ENCODE peak calls at places on chromosomes 5 and 9, in six cellular contexts. Z is pancreas, I is esophagus muscularis mucosa, O is IMR-90, A is SK-N-SH, T is ovary. L is an unnamed sample.

GRCh38 chr9:18855636-18856035 is 177.4 kb downstream of the SAXO1 start:
- DNase-seq in Z (no peak), I (no peak), O (no peak), A (no peak), T (no peak), L (peak; percentile 50)

GRCh38 chr9:111949919-111950318 is 53.3 kb downstream of the UGCG start:
- DNase-seq in Z (no peak), I (no peak), O (peak; percentile 55), A (no peak), T (no peak), L (peak; percentile 37)

GRCh38 chr9:4741365-4742031 is 496 bp upstream of the AK3 start:
- DNase-seq in Z (peak; percentile 56), I (no peak), O (no peak), A (no peak), T (no peak), L (peak; percentile 54)

GRCh38 chr5:81140942-81141341 is 92.2 kb upstream of the CKMT2 start:
- DNase-seq in Z (no peak), I (no peak), O (peak; percentile 80), A (peak; percentile 48), T (no peak), L (peak; percentile 64)

GRCh38 chr9:134495881-134496412 is 145.7 kb upstream of the COL5A1 start:
- DNase-seq in Z (no peak), I (no peak), O (no peak), A (no peak), T (no peak), L (no peak)

GRCh38 chr5:147818290-147818689 is 13.2 kb downstream of the SPINK1 start:
- DNase-seq in Z (no peak), I (no peak), O (no peak), A (no peak), T (no peak), L (no peak)

GRCh38 chr5:169938439-169938838 is 41.9 kb downstream of the INSYN2B start:
- DNase-seq in Z (no peak), I (no peak), O (no peak), A (no peak), T (no peak), L (no peak)

GRCh38 chr5:170753311-170753710 is 30.2 kb upstream of the GABRP start:
- DNase-seq in Z (no peak), I (no peak), O (no peak), A (no peak), T (no peak), L (no peak)

GRCh38 chr9:86573886-86574285 is 219.7 kb upstream of the TUT7 start:
- DNase-seq in Z (no peak), I (no peak), O (peak; percentile 53), A (no peak), T (no peak), L (no peak)

GRCh38 chr5:81213070-81213469 is 20.1 kb upstream of the CKMT2 start:
- DNase-seq in Z (peak; percentile 38), I (no peak), O (no peak), A (no peak), T (no peak), L (no peak)

GRCh38 chr9:116313638-116314037 is 160.0 kb downstream of the PAPPA start:
- DNase-seq in Z (no peak), I (no peak), O (no peak), A (no peak), T (no peak), L (no peak)

GRCh38 chr9:78064075-78064474 is 32.5 kb upstream of the GNAQ start:
- DNase-seq in Z (peak; percentile 9), I (no peak), O (no peak), A (no peak), T (no peak), L (peak; percentile 19)

GRCh38 chr5:73448451-73449136 is at the start of gene FOXD1:
- DNase-seq in Z (no peak), I (peak; percentile 97), O (peak; percentile 97), A (peak; percentile 80), T (peak; percentile 42), L (peak; percentile 82)

GRCh38 chr5:120538644-120539043 is 74.5 kb downstream of the PRR16 start:
- DNase-seq in Z (no peak), I (no peak), O (peak; percentile 80), A (no peak), T (no peak), L (no peak)

GRCh38 chr5:7857361-7857760 is 6.4 kb upstream of the CFAP90 start:
- DNase-seq in Z (no peak), I (peak; percentile 42), O (no peak), A (no peak), T (no peak), L (no peak)

GRCh38 chr5:52987711-52988329 is 1.3 kb upstream of the ITGA2 start:
- DNase-seq in Z (no peak), I (no peak), O (peak; percentile 68), A (no peak), T (no peak), L (no peak)

GRCh38 chr9:130932220-130933069 is 6.6 kb downstream of the FIBCD1 start:
- DNase-seq in Z (no peak), I (no peak), O (peak; percentile 75), A (no peak), T (peak; percentile 12), L (peak; percentile 70)
- TF ChIP-seq CTCF in Z (no peak), I (peak; percentile 40), O (peak; percentile 32), A (no peak), T (no peak), L (peak; percentile 22)

GRCh38 chr9:136363106-136363605 is 388 bp downstream of the DNLZ start:
- DNase-seq in Z (peak; percentile 97), I (peak; percentile 99), O (peak; percentile 91), A (peak; percentile 99), T (peak; percentile 96), L (peak; percentile 95)

GRCh38 chr9:136361047-136361756 is 2.3 kb downstream of the DNLZ start:
- DNase-seq in Z (no peak), I (no peak), O (peak; percentile 68), A (peak; percentile 69), T (no peak), L (no peak)

GRCh38 chr9:136361757-136362449 is 1.6 kb downstream of the DNLZ start:
- DNase-seq in Z (no peak), I (no peak), O (peak; percentile 30), A (no peak), T (no peak), L (no peak)

GRCh38 chr9:136363606-136364368 is at the start of gene DNLZ:
- DNase-seq in Z (peak; percentile 74), I (peak; percentile 95), O (peak; percentile 76), A (peak; percentile 94), T (peak; percentile 91), L (peak; percentile 91)

DNA sequence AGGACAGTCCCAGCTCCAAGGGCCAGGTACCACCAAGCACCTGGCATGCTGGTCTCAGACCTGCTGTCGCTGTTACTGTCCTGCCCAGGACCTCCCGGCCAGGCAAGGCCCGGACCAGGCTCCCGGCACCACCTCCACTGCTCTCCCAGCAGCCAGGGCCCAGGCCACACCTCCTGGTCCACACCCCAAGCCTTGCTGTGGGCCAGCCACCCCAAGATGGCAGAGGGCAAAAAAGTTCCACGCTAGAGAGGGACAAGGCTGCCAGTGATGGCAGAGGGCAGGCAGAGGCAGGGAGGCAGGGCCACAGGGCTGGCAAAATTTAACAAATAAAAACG is 1.1 kb downstream of the DNLZ start:
- DNase-seq in Z (no peak), I (no peak), O (no peak), A (no peak), T (no peak), L (no peak)
- H3K4me3 ChIP-seq in Z (no peak overlapping the region), I (no peak overlapping the region), O (no peak overlapping the region), A (peak overlapping the region; percentile 43), T (no peak overlapping the region), L (no peak overlapping the region)

GRCh38 chr5:142048272-142048671 is 35.4 kb upstream of the GNPDA1 start:
- DNase-seq in Z (no peak), I (no peak), O (no peak), A (no peak), T (no peak), L (no peak)
- H3K36me3 ChIP-seq in Z (no peaks in the 10 kb centered on the region), I (no peaks in the 10 kb centered on the region), O (no peaks in the 10 kb centered on the region), A (no peaks in the 10 kb centered on the region), T (no peaks in the 10 kb centered on the region), L (no peaks in the 10 kb centered on the region)

GRCh38 chr9:89477811-89478583 is 19.9 kb downstream of the SEMA4D start:
- DNase-seq in Z (no peak), I (no peak), O (peak; percentile 46), A (no peak), T (peak; percentile 40), L (peak; percentile 91)
- TF ChIP-seq CTCF in Z (no peak), I (no peak), O (no peak), A (no peak), T (no peak), L (peak; percentile 3)

GRCh38 chr5:59296317-59297264 is 596.9 kb downstream of the PDE4D start:
- DNase-seq in Z (no peak), I (no peak), O (peak; percentile 30), A (no peak), T (no peak), L (no peak)
- H3K4me3 ChIP-seq in Z (peak overlapping the region; percentile 28), I (peak overlapping the region; percentile 53), O (peak overlapping the region; percentile 21), A (peak overlapping the region; percentile 36), T (peak overlapping the region; percentile 19), L (no peak overlapping the region)

DNA sequence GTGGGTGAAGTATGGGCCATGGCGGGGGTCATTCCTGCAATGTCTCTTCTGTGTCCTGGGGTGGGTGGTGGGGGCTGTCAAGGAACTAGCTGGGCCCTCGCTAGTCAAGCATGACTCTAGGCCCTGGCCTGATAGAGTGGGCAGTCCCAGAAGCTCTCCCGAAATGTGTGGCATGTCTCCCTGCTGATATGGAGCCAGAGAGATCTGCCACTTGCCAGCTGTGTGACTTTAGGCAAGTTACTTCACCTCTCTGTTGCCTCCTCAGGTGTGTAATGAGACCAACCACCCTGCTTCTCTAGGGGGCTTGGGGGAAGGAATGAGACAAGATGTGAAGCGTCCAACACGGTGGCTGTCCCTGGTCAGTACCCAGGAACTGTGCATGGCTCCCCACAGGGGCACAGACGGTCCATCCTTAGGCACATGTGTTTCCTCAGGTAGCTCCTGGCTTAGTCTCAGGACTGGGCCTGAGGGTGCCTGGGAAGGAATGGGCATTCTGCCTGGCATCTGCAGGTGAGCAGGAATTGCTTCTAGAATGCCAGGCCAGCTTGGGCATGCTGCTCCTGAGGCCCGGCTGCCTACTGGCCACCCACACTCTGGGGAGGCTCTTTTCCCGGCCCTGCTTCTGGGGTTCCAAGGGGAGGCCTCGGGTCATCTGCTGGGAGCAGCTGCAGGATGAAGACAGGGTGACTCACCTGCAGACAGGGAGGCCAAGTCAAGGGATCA is 36.6 kb upstream of the SH3PXD2B start:
- DNase-seq in Z (no peak), I (no peak), O (no peak), A (no peak), T (no peak), L (no peak)
- H3K36me3 ChIP-seq in Z (no peaks in the 10 kb centered on the region), I (no peaks in the 10 kb centered on the region), O (no peaks in the 10 kb centered on the region), A (no peaks in the 10 kb centered on the region), T (no peaks in the 10 kb centered on the region), L (no peaks in the 10 kb centered on the region)

DNA sequence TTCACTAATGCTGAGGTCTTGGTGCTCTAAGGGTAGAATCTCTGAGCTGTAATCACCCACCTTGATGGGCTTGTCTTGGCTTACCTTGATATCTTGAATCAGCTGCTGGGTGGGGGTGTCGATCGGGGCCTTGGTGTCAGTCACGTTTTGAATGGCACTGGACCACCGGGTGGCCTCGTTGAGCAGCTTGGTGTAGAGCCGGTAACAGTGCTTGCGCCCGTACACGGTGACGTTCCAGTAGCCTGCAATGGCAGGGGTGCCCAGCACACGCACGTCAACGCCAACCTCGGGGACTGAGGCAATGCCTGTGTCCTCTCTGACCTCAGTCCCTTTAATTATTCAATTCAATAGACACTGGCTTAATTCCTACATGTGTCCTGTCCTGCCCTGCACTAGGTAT is 63.1 kb upstream of the RETREG1 start:
- DNase-seq in Z (no peak), I (no peak), O (no peak), A (no peak), T (no peak), L (no peak)
- TF ChIP-seq CTCF in Z (no peak), I (no peak), O (no peak), A (peak; percentile 27), T (no peak), L (no peak)

L was measured in cardiac muscle cell.